ENCODE peak calls at places on chromosome 9, in four cellular contexts. Y, M, D and E are unnamed samples.

GRCh38 chr9:79382468-79382867 is 189.3 kb upstream of the TLE4 start:
- DNase-seq in Y (no peak), M (no peak), D (no peak), E (no peak)

GRCh38 chr9:129933709-129934586 is 98.7 kb downstream of the USP20 start:
- DNase-seq in Y (no peak), M (no peak), D (no peak), E (no peak)

GRCh38 chr9:93699650-93700049 is 123.3 kb downstream of the PHF2 start:
- DNase-seq in Y (no peak), M (no peak), D (no peak), E (no peak)

GRCh38 chr9:122394265-122395242 is 23.7 kb downstream of the PTGS1 start:
- DNase-seq in Y (peak; percentile 59), M (no peak), D (no peak), E (no peak)

GRCh38 chr9:111985315-111985714 is 88.7 kb downstream of the UGCG start:
- DNase-seq in Y (no peak), M (no peak), D (no peak), E (no peak)

GRCh38 chr9:20606637-20607036 is 15.7 kb downstream of the MLLT3 start:
- DNase-seq in Y (peak; percentile 47), M (no peak), D (no peak), E (no peak)

GRCh38 chr9:12771891-12772290 is 2.9 kb upstream of the LURAP1L start:
- DNase-seq in Y (no peak), M (no peak), D (no peak), E (no peak)

GRCh38 chr9:106634183-106634582 is 228.8 kb upstream of the ZNF462 start:
- DNase-seq in Y (no peak), M (no peak), D (no peak), E (no peak)

GRCh38 chr9:83935276-83935890 is 14.2 kb upstream of the KIF27 start:
- DNase-seq in Y (no peak), M (no peak), D (no peak), E (no peak)

DNA sequence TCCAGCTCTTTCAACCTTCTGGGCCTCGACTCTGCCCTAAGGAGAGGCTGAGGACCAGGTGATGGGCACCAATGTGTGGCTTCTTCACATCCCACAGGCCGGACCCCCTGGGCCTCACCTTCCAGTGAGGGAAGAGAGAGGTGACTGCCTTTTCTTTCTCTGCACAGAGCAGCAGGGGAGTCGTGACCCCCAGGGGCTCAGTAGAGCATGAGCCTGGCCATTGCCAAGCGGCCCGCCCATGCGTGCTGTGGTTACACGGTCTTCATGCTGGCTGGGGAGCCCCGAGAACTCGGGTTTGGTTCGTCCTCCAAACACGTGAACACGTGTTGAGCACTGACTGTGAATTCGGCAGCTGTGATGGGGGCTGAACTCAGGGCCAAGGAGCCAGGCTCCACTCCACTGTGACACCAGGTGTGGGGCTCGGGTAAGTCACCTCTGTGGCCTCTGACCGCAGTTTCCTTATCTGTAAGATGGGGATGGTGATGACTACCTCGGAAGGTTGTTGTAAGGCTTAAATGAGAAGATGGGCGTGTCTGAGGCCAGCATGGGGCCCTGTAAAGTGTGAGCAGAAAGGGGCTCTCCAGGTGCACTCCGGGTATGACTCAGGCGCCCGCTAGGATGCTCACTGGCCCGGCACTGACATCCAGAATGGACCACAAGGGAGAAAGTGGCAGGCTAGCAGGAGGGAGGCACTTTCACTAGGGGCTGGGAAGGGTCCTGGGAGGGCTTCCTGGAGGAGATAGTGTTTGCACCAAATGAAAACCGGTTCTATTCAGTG is 13.4 kb upstream of the GRHPR start:
- DNase-seq in Y (no peak), M (peak; percentile 50), D (no peak), E (no peak)
- H3K4me1 ChIP-seq in Y (peaks cover 8% of the 10 kb centered on the region), M (no peaks in the 10 kb centered on the region), D (peaks cover 10% of the 10 kb centered on the region), E (peaks cover 13% of the 10 kb centered on the region)

DNA sequence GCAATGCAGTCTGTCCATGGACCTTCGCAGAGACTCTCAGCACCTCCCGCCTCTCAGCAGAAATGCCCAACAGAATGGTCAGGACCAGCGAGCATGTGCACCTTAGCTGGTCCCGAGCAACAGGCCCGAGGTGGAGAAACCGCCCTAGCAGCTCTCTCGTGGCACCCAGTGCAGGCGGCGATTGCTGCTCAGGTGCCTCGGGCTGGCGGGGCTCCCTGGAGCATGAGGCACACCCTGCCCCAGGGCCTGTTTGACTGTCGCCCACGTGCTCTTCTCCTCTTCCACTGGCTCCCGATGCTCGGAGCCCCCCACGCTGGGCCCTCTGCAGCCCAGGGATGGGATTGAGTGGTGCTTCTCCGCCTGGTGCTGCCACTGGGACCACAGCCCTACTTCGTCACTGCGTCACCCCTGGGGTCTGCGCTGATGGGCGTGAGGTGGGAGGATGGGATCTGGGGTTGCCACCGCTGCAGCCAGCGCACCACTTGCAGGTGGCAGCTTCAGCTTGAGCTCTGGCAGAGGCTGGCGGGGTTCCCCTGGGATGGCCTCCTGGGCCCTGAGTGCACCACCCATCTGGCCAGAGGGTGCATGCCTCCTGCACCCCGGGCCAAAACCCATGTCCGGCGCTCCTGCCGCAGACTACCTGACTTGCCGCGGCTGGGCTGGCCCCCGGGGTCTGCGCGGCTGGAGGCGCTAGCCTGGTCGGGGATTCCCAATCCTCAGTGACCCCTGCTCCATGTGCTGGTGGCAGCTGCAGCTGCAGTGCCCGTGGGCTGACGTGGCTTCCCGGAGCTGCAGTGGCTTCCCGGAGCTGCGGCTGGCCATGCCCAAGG is 244.2 kb downstream of the FOXD4L6 start:
- DNase-seq in Y (no peak), M (no peak), D (peak; percentile 78), E (peak; percentile 39)
- H3K9me3 ChIP-seq in Y (peaks cover 46% of the 10 kb centered on the region), M (peaks cover 23% of the 10 kb centered on the region), D (peaks cover 88% of the 10 kb centered on the region), E (no peaks in the 10 kb centered on the region)

GRCh38 chr9:4297151-4297794 is 2.6 kb downstream of the GLIS3 start:
- DNase-seq in Y (peak; percentile 74), M (peak; percentile 31), D (peak; percentile 81), E (peak; percentile 76)

GRCh38 chr9:4298255-4299005 is 1.4 kb downstream of the GLIS3 start:
- DNase-seq in Y (peak; percentile 26), M (peak; percentile 30), D (peak; percentile 78), E (no peak)

GRCh38 chr9:4299006-4299795 is 667 bp downstream of the GLIS3 start:
- DNase-seq in Y (peak; percentile 16), M (peak; percentile 19), D (no peak), E (no peak)

GRCh38 chr9:4296217-4296616 is 3.7 kb downstream of the GLIS3 start:
- DNase-seq in Y (no peak), M (no peak), D (no peak), E (no peak)

DNA sequence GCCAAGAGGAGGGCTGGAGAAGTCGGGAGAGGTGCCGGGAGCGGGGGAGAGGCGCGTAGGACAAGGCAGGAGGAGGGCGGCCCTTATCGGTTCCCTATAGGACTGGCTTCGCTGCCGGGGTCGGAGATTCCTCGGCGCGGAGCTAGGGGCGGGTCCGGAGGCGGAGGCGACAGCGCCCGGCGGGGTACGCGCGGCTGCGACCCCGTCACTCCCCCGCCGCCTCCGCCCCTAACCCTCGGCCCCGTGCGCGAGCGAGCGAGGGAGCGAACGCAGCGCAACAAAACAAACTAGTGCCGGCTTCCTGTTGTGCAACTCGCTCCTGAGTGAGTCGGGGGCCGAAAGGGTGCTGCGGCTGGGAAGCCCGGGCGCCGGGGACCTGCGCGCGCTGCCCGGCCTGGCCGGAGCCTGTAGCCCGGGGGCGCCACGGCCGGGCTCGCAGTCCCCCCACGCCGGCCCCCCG is 2.0 kb downstream of the GLIS3 start:
- DNase-seq in Y (peak; percentile 52), M (peak; percentile 55), D (peak; percentile 80), E (peak; percentile 65)
- H3K27ac ChIP-seq in Y (peak overlapping the region; percentile 78), M (peak overlapping the region; percentile 73), D (peak overlapping the region; percentile 88), E (peak overlapping the region; percentile 64)

DNA sequence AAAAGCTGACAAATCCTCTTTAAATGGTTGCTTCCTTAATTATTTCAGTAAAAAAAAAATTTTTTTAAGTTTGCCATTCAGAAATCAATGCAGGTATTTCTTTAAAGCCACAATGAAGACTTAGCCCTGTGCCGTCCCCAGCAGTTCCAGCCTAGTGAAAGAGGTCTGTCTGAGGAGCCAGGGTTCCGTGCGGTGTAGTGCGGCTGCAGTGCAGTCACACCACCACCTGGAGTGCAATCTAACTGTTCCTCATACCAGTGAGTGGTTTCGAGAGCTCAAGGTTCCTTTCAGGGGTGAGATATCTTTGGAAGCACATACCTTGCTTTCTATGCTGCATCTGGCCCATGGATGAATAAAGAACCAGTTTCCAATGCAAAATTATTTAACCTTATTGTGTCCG is 87.5 kb downstream of the FANCC start:
- DNase-seq in Y (no peak), M (no peak), D (no peak), E (no peak)
- H3K4me1 ChIP-seq in Y (no peaks in the 10 kb centered on the region), M (no peaks in the 10 kb centered on the region), D (no peaks in the 10 kb centered on the region), E (no peaks in the 10 kb centered on the region)

GRCh38 chr9:118362123-118362522 is 657.9 kb downstream of the TLR4 start:
- DNase-seq in Y (no peak), M (no peak), D (no peak), E (no peak)

GRCh38 chr9:118366228-118366627 is 662.0 kb downstream of the TLR4 start:
- DNase-seq in Y (no peak), M (no peak), D (no peak), E (no peak)

GRCh38 chr9:118360036-118360435 is 655.8 kb downstream of the TLR4 start:
- DNase-seq in Y (no peak), M (no peak), D (no peak), E (no peak)

GRCh38 chr9:118364266-118365075 is 660.3 kb downstream of the TLR4 start:
- DNase-seq in Y (no peak), M (no peak), D (no peak), E (no peak)

DNA sequence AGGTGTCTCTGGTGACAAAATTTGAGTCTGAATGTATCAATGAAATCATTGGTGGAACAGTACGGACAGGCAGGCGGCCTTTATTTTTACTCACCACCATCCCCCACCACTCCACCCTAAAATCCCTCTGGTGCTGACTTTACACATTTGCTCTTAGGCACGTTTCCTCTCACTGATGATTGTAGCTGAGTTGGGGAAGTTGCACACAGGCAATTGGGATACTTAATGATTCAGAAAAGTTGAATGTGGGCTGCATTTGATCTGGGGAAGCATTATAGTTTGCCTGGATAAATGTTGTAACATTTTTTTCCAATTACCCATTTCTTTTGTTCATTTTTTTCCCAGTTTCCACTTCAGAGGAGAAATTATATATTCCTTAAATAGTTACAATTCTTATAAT is 658.4 kb downstream of the TLR4 start:
- DNase-seq in Y (no peak), M (no peak), D (no peak), E (no peak)
- H3K9me3 ChIP-seq in Y (no peaks in the 10 kb centered on the region), M (no peaks in the 10 kb centered on the region), D (no peaks in the 10 kb centered on the region), E (peaks cover 2% of the 10 kb centered on the region)

GRCh38 chr9:120362446-120362845 is 217.5 kb downstream of the CDK5RAP2 start:
- DNase-seq in Y (no peak), M (no peak), D (no peak), E (no peak)

GRCh38 chr9:120358877-120359276 is 221.1 kb downstream of the CDK5RAP2 start:
- DNase-seq in Y (no peak), M (no peak), D (no peak), E (no peak)

GRCh38 chr9:120361531-120361930 is 218.4 kb downstream of the CDK5RAP2 start:
- DNase-seq in Y (no peak), M (no peak), D (no peak), E (no peak)

GRCh38 chr9:120363697-120364096 is 216.3 kb downstream of the CDK5RAP2 start:
- DNase-seq in Y (no peak), M (no peak), D (no peak), E (no peak)

DNA sequence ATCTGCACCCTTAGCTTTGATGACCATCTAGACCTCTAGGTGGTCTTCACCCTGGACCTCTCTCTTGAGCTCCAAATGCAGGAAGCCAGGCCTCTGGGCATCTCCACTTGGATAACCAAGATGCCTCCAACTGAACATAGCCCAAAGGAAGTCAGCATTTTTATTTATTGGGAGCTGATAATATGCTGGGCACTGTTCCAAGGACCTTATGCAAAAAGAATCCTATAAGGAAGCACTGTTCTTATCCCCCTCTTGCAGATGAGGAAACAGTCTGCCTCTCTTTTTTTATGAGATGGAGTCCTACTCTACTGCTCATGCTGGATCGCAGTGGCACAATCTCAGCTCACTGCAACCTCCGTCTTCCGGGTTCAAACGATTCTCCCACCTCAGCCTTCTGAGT is 219.9 kb downstream of the CDK5RAP2 start:
- DNase-seq in Y (no peak), M (no peak), D (no peak), E (no peak)
- H3K27ac ChIP-seq in Y (no peak overlapping the region), M (no peak overlapping the region), D (no peak overlapping the region), E (no peak overlapping the region)